ENCODE peak calls at places on chromosomes 12 and 14, in five cellular contexts. O is activated naive CD4-positive, alpha-beta T cell; H is stimulated activated naive CD4-positive, alpha-beta T cell; B is bronchial epithelial cell; D is IMR-90. Q is an unnamed sample.

GRCh38 chr12:122942609-122943008 is 23.7 kb downstream of the ABCB9 start:
- DNase-seq in O (no peak), H (no peak), B (no peak), D (peak), Q (no peak)

GRCh38 chr12:106648736-106649135 is 65.9 kb downstream of the RFX4 start:
- DNase-seq in O (no peak), H (no peak), B (peak), D (no peak), Q (no peak)

GRCh38 chr12:116537149-116537904 is 21.9 kb upstream of the MAP1LC3B2 start:
- DNase-seq in O (no peak), H (no peak), B (no peak), D (no peak), Q (no peak)

GRCh38 chr14:87998414-87998813 is 5.4 kb upstream of the GALC start:
- DNase-seq in O (no peak), H (no peak), B (no peak), D (no peak), Q (no peak)

GRCh38 chr14:105139212-105139825 is 29.3 kb downstream of the JAG2 start:
- DNase-seq in O (no peak), H (no peak), B (no peak), D (no peak), Q (no peak)

GRCh38 chr14:22536853-22537338 is 52.1 kb downstream of the DAD1 start:
- DNase-seq in O (peak), H (peak), B (peak), D (peak), Q (no peak)

GRCh38 chr14:90580381-90581335 is 183.8 kb downstream of the CALM1 start:
- DNase-seq in O (no peak), H (no peak), B (no peak), D (peak), Q (no peak)

GRCh38 chr14:79661762-79662161 is 549.5 kb downstream of the DIO2 start:
- DNase-seq in O (no peak), H (no peak), B (peak), D (peak), Q (no peak)

GRCh38 chr14:101473795-101474562 is 87.3 kb upstream of the DIO3 start:
- DNase-seq in O (no peak), H (no peak), B (no peak), D (no peak), Q (no peak)

GRCh38 chr12:96150442-96150841 is 43.7 kb upstream of the ELK3 start:
- DNase-seq in O (no peak), H (no peak), B (no peak), D (no peak), Q (no peak)

GRCh38 chr12:116153983-116154382 is 123.5 kb downstream of the MED13L start:
- DNase-seq in O (no peak), H (no peak), B (no peak), D (no peak), Q (no peak)

GRCh38 chr12:32644455-32644854 is 34.6 kb upstream of the DNM1L start:
- DNase-seq in O (no peak), H (no peak), B (no peak), D (no peak), Q (no peak)

GRCh38 chr14:59208224-59208814 is 19.9 kb downstream of the DAAM1 start:
- DNase-seq in O (no peak), H (no peak), B (peak), D (peak), Q (no peak)

GRCh38 chr12:124852329-124852831 is 11.3 kb downstream of the SCARB1 start:
- DNase-seq in O (no peak), H (no peak), B (peak), D (no peak), Q (no peak)

GRCh38 chr12:115810580-115810979 is 466.9 kb downstream of the MED13L start:
- DNase-seq in O (no peak), H (no peak), B (no peak), D (no peak), Q (no peak)

GRCh38 chr12:55733021-55733555 is 4.3 kb upstream of the CD63 start:
- DNase-seq in O (no peak), H (no peak), B (no peak), D (no peak), Q (no peak)

GRCh38 chr14:28731358-28731757 is 35.2 kb upstream of the FOXG1 start:
- DNase-seq in O (no peak), H (no peak), B (no peak), D (no peak), Q (no peak)

GRCh38 chr14:59283380-59283779 is 94.9 kb downstream of the DAAM1 start:
- DNase-seq in O (no peak), H (no peak), B (peak), D (peak), Q (no peak)

GRCh38 chr14:104803916-104804371 is 3.0 kb downstream of the ZBTB42 start:
- DNase-seq in O (no peak), H (no peak), B (no peak), D (peak), Q (no peak)